ENCODE peak calls at places on chromosomes 4 and X, in four cellular contexts. B is esophagus squamous epithelium, A is cardiac muscle cell, L is neural progenitor cell. K is an unnamed sample.

GRCh38 chr4:1395941-1396805 is 10.1 kb downstream of the NKX1-1 start:
- DNase-seq in B (no peak), A (no peak), L (no peak), K (no peak)

GRCh38 chrX:30309139-30309571 is at the start of gene NR0B1:
- DNase-seq in B (no peak), A (peak; percentile 32), L (peak; percentile 48), K (no peak)

GRCh38 chrX:39762266-39762841 is 335.4 kb downstream of the BCOR start:
- DNase-seq in B (no peak), A (no peak), L (no peak), K (no peak)

GRCh38 chr4:150579591-150580234 is 2.2 kb upstream of the MAB21L2 start:
- DNase-seq in B (no peak), A (peak; percentile 65), L (peak; percentile 75), K (no peak)

GRCh38 chr4:113741971-113742370 is 19.6 kb downstream of the CAMK2D start:
- DNase-seq in B (no peak), A (no peak), L (no peak), K (no peak)

GRCh38 chrX:16638533-16638932 is 11.4 kb upstream of the S100G start:
- DNase-seq in B (no peak), A (no peak), L (no peak), K (no peak)

GRCh38 chr4:40990899-40991265 is 223.5 kb downstream of the APBB2 start:
- DNase-seq in B (no peak), A (no peak), L (no peak), K (no peak)

GRCh38 chr4:25654031-25654970 is 1.4 kb upstream of the SLC34A2 start:
- DNase-seq in B (no peak), A (peak; percentile 9), L (peak; percentile 50), K (no peak)

GRCh38 chr4:77095101-77095826 is 19.5 kb upstream of the CCNI start:
- DNase-seq in B (no peak), A (peak; percentile 81), L (peak; percentile 88), K (peak; percentile 64)

GRCh38 chr4:53490965-53491622 is 100.2 kb downstream of the LNX1 start:
- DNase-seq in B (no peak), A (peak; percentile 53), L (peak; percentile 49), K (no peak)

GRCh38 chrX:69424161-69424560 is 80.0 kb upstream of the NALF2 start:
- DNase-seq in B (no peak), A (peak; percentile 8), L (peak; percentile 15), K (no peak)

GRCh38 chr4:184697956-184698355 is 35.9 kb downstream of the CENPU start:
- DNase-seq in B (no peak), A (no peak), L (no peak), K (no peak)

GRCh38 chr4:105280338-105280809 is 133.7 kb downstream of the TET2 start:
- DNase-seq in B (no peak), A (no peak), L (no peak), K (no peak)

GRCh38 chr4:142238589-142238988 is 602.2 kb downstream of the IL15 start:
- DNase-seq in B (no peak), A (no peak), L (no peak), K (no peak)

GRCh38 chr4:185987976-185988627 is 80.9 kb upstream of the TLR3 start:
- DNase-seq in B (no peak), A (no peak), L (no peak), K (no peak)

GRCh38 chrX:119617511-119618164 is 11.4 kb upstream of the NKRF start:
- DNase-seq in B (no peak), A (no peak), L (peak; percentile 36), K (no peak)

GRCh38 chr4:172996571-172997216 is 171.9 kb upstream of the GALNT7 start:
- DNase-seq in B (no peak), A (no peak), L (no peak), K (no peak)

GRCh38 chr4:64503416-64503815 is 94.2 kb upstream of the TECRL start:
- DNase-seq in B (no peak), A (no peak), L (no peak), K (no peak)

GRCh38 chr4:38046735-38047487 is 86.7 kb downstream of the PTTG2 start:
- DNase-seq in B (no peak), A (peak; percentile 77), L (peak; percentile 51), K (no peak)

GRCh38 chrX:123140454-123140853 is 43.6 kb upstream of the GRIA3 start:
- DNase-seq in B (no peak), A (no peak), L (no peak), K (no peak)

GRCh38 chr4:19514276-19515070 is 737.2 kb upstream of the SLIT2 start:
- DNase-seq in B (no peak), A (no peak), L (no peak), K (no peak)

GRCh38 chr4:113349400-113349799 is 299.9 kb downstream of the ANK2 start:
- DNase-seq in B (no peak), A (no peak), L (no peak), K (no peak)

GRCh38 chr4:25020240-25020639 is 10.5 kb downstream of the LGI2 start:
- DNase-seq in B (no peak), A (no peak), L (no peak), K (no peak)

GRCh38 chrX:44228621-44229020 is 114.9 kb downstream of the EFHC2 start:
- DNase-seq in B (no peak), A (no peak), L (no peak), K (no peak)

GRCh38 chr4:107210450-107211239 is 174.5 kb upstream of the DKK2 start:
- DNase-seq in B (no peak), A (peak; percentile 8), L (no peak), K (no peak)

GRCh38 chrX:105179644-105180043 is 40.9 kb downstream of the TEX13A start:
- DNase-seq in B (no peak), A (no peak), L (no peak), K (no peak)

GRCh38 chrX:129006491-129006890 is 516.8 kb downstream of the SMARCA1 start:
- DNase-seq in B (no peak), A (no peak), L (no peak), K (no peak)

GRCh38 chr4:133095591-133095990 is 53.5 kb upstream of the PCDH10 start:
- DNase-seq in B (no peak), A (no peak), L (no peak), K (no peak)

GRCh38 chr4:124433500-124433899 is 279.0 kb downstream of the ANKRD50 start:
- DNase-seq in B (no peak), A (no peak), L (no peak), K (no peak)
- H3K4me1 ChIP-seq in B (peaks cover 10% of the 10 kb centered on the region), A (no peaks in the 10 kb centered on the region), L (no peaks in the 10 kb centered on the region), K (peaks cover 4% of the 10 kb centered on the region)

DNA sequence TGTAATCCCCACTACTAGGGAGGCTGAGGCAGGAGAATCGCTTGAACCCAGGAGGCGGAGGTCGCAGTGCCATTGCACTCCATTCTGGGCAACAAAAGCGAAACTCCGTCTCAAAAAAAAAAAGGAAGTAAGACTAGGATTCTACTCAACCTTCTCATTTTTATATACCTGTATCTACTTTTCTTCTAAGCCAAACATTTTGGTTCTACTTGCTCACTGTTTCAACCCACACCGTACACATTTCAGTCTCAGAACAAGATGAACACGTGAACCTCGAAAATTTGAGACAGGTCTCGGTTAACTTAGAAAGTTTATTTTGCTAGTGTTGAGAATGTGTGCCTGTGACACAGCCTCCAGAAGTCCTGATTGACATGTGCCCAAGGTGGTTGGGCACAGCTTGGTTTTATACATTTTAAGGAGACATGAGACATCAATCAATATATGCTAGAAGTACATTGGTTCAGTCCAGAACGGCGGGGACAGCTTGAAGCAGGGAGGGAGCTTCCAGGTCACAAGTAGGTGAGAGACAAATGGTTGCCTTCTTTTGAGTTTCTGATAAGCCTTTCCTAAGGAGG is 3.7 kb downstream of the ADD1 start:
- DNase-seq in B (no peak), A (no peak), L (no peak), K (no peak)
- H3K4me1 ChIP-seq in B (peaks cover 21% of the 10 kb centered on the region), A (peaks cover 18% of the 10 kb centered on the region), L (peaks cover 5% of the 10 kb centered on the region), K (peaks cover 43% of the 10 kb centered on the region)

DNA sequence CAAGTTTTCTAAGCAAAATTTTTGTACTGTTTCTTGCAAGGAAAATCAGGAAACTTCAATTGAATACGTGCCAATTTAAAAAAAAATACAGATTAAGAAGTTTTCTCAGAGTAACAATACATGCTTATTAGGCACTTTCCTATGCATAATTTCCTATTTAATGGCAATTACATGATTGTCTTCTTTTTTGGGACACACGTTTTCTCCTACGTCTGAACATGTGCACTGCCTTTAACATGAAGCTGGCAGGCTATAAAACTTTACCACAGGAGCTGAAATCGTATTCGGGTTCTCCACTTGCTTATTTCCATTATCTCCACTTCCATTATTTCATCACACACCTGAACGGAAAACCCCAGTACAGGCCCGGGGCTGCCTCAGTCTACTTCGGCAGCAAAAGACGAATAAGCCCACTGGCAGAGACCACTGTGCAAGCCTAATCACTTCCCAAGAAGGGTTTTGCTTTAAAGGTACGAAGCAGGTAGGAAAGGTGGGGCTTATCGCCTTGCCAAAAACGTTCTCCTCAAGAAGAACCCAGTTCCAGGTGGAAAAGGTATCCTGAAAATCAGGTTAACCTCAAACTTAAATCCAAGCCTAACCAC is 573 bp downstream of the RCHY1 start:
- DNase-seq in B (no peak), A (no peak), L (peak; percentile 1), K (no peak)
- H3K4me1 ChIP-seq in B (peaks cover 21% of the 10 kb centered on the region), A (peaks cover 23% of the 10 kb centered on the region), L (peaks cover 14% of the 10 kb centered on the region), K (peaks cover 48% of the 10 kb centered on the region)

DNA sequence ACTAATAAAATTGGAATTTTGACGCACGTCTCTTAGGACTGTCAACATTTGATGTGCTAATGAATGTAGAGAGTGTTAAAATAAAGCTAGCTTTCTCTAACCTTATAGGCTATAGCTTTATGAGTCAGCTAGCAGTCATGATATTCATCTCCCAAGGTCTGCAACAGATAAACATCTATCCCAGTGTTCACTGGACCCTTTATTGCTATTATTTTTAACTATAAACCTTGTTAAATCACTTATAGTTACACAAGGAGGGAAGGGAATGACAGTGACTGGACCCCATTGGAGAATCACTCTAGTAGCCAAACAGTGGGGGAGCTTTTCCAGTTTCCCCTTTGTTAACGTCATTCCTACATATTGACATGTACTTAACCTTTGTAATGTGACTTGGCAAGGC is 67.9 kb upstream of the SHISA3 start:
- DNase-seq in B (no peak), A (no peak), L (no peak), K (no peak)
- H3K4me1 ChIP-seq in B (no peaks in the 10 kb centered on the region), A (no peaks in the 10 kb centered on the region), L (no peaks in the 10 kb centered on the region), K (no peaks in the 10 kb centered on the region)

K was measured in thoracic aorta.